ENCODE peak calls at places on chromosomes 13 and 19, in four cellular contexts. I is IMR-90, U is thyroid gland, S is lower lobe of right lung. H is an unnamed sample. For H3K36me3, the result is how much of the 10 kb centered on the place peaks cover.

GRCh38 chr19:29875931-29876330 is 64.1 kb downstream of the CCNE1 start:
- DNase-seq in I (no peak), U (no peak), S (no peak), H (peak)

GRCh38 chr13:80144493-80144892 is 196.4 kb downstream of the SPRY2 start:
- DNase-seq in I (no peak), U (no peak), S (no peak), H (no peak)

GRCh38 chr19:38850976-38851621 is 1.3 kb upstream of the HNRNPL start:
- DNase-seq in I (no peak), U (no peak), S (peak), H (no peak)

GRCh38 chr13:26961890-26962615 is 201.5 kb upstream of the GPR12 start:
- DNase-seq in I (no peak), U (no peak), S (peak), H (no peak)

GRCh38 chr19:43687660-43687997 is 17.7 kb upstream of the PLAUR start:
- DNase-seq in I (no peak), U (no peak), S (no peak), H (no peak)

GRCh38 chr19:7637374-7638256 is 705 bp downstream of the STXBP2 start:
- DNase-seq in I (no peak), U (peak), S (peak), H (peak)

GRCh38 chr13:113232208-113233003 is 23.0 kb downstream of the CUL4A start:
- DNase-seq in I (no peak), U (no peak), S (no peak), H (no peak)

GRCh38 chr19:40607311-40607871 is 6.2 kb downstream of the LTBP4 start:
- DNase-seq in I (no peak), U (no peak), S (no peak), H (peak)

GRCh38 chr13:45925151-45925550 is 73.6 kb upstream of the SIAH3 start:
- DNase-seq in I (no peak), U (no peak), S (no peak), H (no peak)

GRCh38 chr19:51094696-51095279 is 12.1 kb upstream of the KLK14 start:
- DNase-seq in I (no peak), U (peak), S (peak), H (peak)

GRCh38 chr19:19460761-19461265 is 54.5 kb downstream of the TSSK6 start:
- DNase-seq in I (peak), U (peak), S (peak), H (peak)

GRCh38 chr19:44517146-44517545 is 12.3 kb downstream of the CEACAM20 start:
- DNase-seq in I (peak), U (no peak), S (no peak), H (no peak)

GRCh38 chr19:44447864-44448674 is at the start of gene ZNF229:
- DNase-seq in I (peak), U (peak), S (peak), H (peak)

GRCh38 chr19:47623921-47624391 is 15.0 kb downstream of the BICRA start:
- DNase-seq in I (no peak), U (no peak), S (no peak), H (no peak)

GRCh38 chr13:111531505-111531904 is 211.1 kb downstream of the TEX29 start:
- DNase-seq in I (peak), U (no peak), S (no peak), H (no peak)

GRCh38 chr19:17347877-17348276 is 10.5 kb downstream of the GTPBP3 start:
- DNase-seq in I (no peak), U (no peak), S (no peak), H (no peak)

GRCh38 chr19:17341845-17342244 is 4.5 kb downstream of the GTPBP3 start:
- DNase-seq in I (no peak), U (no peak), S (no peak), H (no peak)

GRCh38 chr19:17347361-17347760 is 10.0 kb downstream of the GTPBP3 start:
- DNase-seq in I (peak), U (no peak), S (no peak), H (peak)

GRCh38 chr19:17348700-17349099 is 11.3 kb downstream of the GTPBP3 start:
- DNase-seq in I (peak), U (no peak), S (no peak), H (peak)

DNA sequence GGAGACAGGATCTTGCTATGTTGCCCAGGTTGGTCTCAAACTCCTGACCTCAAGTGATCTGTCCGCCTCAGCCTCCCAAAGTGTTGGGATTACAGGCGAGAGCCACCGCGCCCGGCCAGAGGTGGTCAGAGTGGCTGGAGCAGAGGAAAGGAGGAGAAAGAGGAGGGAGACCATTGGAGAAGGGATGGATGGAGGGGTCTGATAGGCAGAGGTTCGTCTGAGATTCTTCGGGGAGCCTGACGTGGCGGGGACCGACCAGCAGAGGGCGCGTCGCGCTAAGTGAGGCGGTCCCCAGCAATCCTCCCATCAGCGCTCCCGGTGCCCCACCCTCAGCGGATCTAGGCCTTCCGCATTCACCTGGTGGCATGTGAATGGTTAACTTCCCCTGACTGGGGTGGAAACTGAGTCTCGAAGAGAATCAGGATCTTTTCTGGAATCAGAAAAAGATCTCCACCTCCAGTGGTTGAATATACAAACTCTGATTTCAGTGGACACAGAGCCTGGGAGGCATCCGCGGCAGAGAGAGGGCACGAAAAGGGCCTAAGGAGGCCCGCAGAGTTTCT is 8.8 kb downstream of the GTPBP3 start:
- DNase-seq in I (peak), U (peak), S (peak), H (peak)
- H3K36me3 ChIP-seq in I (under half), U (under half), S (under half), H (under half)

DNA sequence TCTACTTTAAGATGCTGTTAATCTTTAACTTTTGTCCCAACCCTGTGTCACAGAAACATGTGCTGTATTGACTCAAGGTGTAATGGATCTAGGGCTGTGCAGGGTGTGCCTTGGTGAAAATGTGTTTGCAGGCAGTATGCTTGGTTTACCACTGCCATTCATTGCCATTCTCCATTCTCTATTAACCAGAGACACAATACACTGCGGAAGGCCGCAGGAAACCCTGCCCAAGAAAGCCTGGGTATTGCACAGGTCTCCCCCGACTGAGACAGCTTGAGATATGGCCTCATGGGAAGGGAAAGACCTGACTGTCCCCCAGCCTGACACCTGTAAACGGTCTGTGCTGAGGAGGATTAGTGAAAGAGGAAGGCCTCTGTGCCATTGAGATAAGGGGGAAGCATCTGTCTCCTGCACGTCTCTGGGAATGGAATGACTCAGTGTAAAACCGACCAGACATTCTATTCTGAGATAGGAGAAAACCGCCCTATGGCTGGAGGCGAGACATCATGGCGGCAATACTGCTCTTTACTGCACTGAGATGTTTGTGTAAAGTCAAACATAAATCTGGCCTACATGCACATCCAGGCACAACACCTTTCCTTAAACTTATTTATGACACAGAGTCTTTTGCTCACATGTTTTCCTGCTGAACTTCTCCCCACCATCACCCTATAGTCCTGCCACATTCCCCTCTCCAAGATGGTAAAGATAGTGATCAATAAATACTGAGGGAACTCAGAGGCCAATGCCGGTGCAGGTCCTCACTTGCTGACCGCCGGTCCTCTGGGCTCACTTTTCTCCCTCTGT is 13.1 kb upstream of the ZNF888 start:
- DNase-seq in I (no peak), U (no peak), S (no peak), H (no peak)
- H3K27ac ChIP-seq in I (no peak), U (no peak), S (no peak), H (no peak)

GRCh38 chr19:1225451-1226226 is 12.2 kb downstream of the CBARP start:
- DNase-seq in I (no peak), U (no peak), S (no peak), H (no peak)
- H3K36me3 ChIP-seq in I (half or more), U (half or more), S (half or more), H (under half)

GRCh38 chr19:1884291-1884718 is 991 bp downstream of the ABHD17A start:
- DNase-seq in I (no peak), U (no peak), S (no peak), H (no peak)
- H3K27ac ChIP-seq in I (peak), U (peak), S (peak), H (no peak)

GRCh38 chr19:56091751-56092546 is 29.1 kb downstream of the ZNF787 start:
- DNase-seq in I (no peak), U (no peak), S (no peak), H (no peak)

GRCh38 chr19:56092685-56093631 is 28.1 kb downstream of the ZNF787 start:
- DNase-seq in I (no peak), U (no peak), S (no peak), H (no peak)

GRCh38 chr19:56096665-56097064 is 24.4 kb downstream of the ZNF787 start:
- DNase-seq in I (no peak), U (no peak), S (peak), H (no peak)

GRCh38 chr19:56097306-56097705 is 23.8 kb downstream of the ZNF787 start:
- DNase-seq in I (no peak), U (no peak), S (no peak), H (no peak)

GRCh38 chr19:56094449-56094848 is 26.6 kb downstream of the ZNF787 start:
- DNase-seq in I (no peak), U (no peak), S (no peak), H (no peak)
- H3K36me3 ChIP-seq in I (under half), U (under half), S (under half), H (under half)

GRCh38 chr13:106497079-106497478 is 38.4 kb downstream of the EFNB2 start:
- DNase-seq in I (no peak), U (no peak), S (no peak), H (no peak)

GRCh38 chr13:106498158-106498557 is 37.3 kb downstream of the EFNB2 start:
- DNase-seq in I (no peak), U (no peak), S (no peak), H (no peak)

GRCh38 chr13:106499905-106500304 is 35.6 kb downstream of the EFNB2 start:
- DNase-seq in I (peak), U (no peak), S (no peak), H (no peak)

GRCh38 chr13:106499113-106499512 is 36.3 kb downstream of the EFNB2 start:
- DNase-seq in I (no peak), U (no peak), S (no peak), H (no peak)

GRCh38 chr13:106498571-106498970 is 36.9 kb downstream of the EFNB2 start:
- DNase-seq in I (no peak), U (no peak), S (no peak), H (no peak)
- H3K27ac ChIP-seq in I (no peak), U (peak), S (peak), H (peak)

DNA sequence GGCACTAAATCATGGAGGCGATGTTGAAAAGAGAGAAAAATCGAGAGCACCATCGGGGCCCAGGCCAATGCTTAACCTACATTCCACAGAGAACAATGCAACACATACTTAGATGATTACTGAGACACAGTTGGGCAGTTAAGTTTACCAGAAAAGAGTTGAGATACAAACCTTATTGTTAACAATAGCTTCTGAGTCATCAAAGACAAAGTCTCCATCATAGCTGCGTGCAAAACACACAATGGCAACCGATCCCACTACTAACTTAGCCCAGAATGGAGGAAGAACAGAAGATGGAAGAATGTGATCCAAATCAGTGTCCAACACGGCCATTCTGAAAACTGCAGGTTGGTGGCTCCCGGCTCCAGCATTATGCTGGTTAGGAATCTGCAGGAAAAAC is 6.2 kb downstream of the TMTC4 start:
- DNase-seq in I (peak), U (no peak), S (no peak), H (no peak)
- H3K36me3 ChIP-seq in I (under half), U (under half), S (half or more), H (under half)

H was measured in aorta.